ENCODE peak calls at places on chromosomes 16 and 17, in eight cellular contexts. F is Peyer's patch, R is endodermal cell, N is transverse colon, V is testis, H is fibroblast of lung, S is Panc1, B is cardiac muscle cell. A is an unnamed sample. For H3K4me1 and H3K27me3, the result is how much of the 10 kb centered on the place peaks cover.

GRCh38 chr17:38967290-38967738 is at the start of gene FBXO47:
- DNase-seq in F (peak), R (peak), N (peak), V (peak), H (peak), S (no peak), B (peak), A (peak)

GRCh38 chr17:60510031-60510430 is 16.0 kb downstream of the APPBP2 start:
- DNase-seq in F (no peak), R (no peak), N (no peak), V (no peak), H (no peak), S (no peak), B (no peak), A (no peak)

GRCh38 chr17:42879596-42879985 is 21.0 kb upstream of the G6PC1 start:
- DNase-seq in F (no peak), R (no peak), N (no peak), V (no peak), H (no peak), S (no peak), B (peak), A (no peak)

GRCh38 chr16:15521758-15522509 is 87.5 kb downstream of the BMERB1 start:
- DNase-seq in F (no peak), R (no peak), N (no peak), V (peak), H (peak), S (no peak), B (peak), A (no peak)

GRCh38 chr17:72562628-72563188 is 441.9 kb downstream of the SOX9 start:
- DNase-seq in F (no peak), R (no peak), N (no peak), V (no peak), H (no peak), S (no peak), B (no peak), A (no peak)

GRCh38 chr16:74020086-74020670 is 276.4 kb upstream of the PSMD7 start:
- DNase-seq in F (no peak), R (no peak), N (no peak), V (no peak), H (no peak), S (no peak), B (no peak), A (no peak)

GRCh38 chr17:68096111-68096510 is 60.6 kb downstream of the KPNA2 start:
- DNase-seq in F (no peak), R (peak), N (no peak), V (no peak), H (no peak), S (no peak), B (no peak), A (no peak)

GRCh38 chr17:45656527-45657181 is 127.5 kb upstream of the CRHR1 start:
- DNase-seq in F (no peak), R (no peak), N (no peak), V (no peak), H (no peak), S (no peak), B (no peak), A (no peak)

GRCh38 chr17:3985800-3986199 is 21.6 kb upstream of the ATP2A3 start:
- DNase-seq in F (no peak), R (no peak), N (no peak), V (no peak), H (no peak), S (no peak), B (no peak), A (no peak)

GRCh38 chr16:77213542-77214108 is 14.4 kb downstream of the SYCE1L start:
- DNase-seq in F (no peak), R (no peak), N (no peak), V (no peak), H (peak), S (peak), B (peak), A (no peak)

GRCh38 chr16:17155936-17156335 is 314.8 kb downstream of the XYLT1 start:
- DNase-seq in F (no peak), R (no peak), N (no peak), V (no peak), H (no peak), S (no peak), B (no peak), A (no peak)

GRCh38 chr16:24747425-24747824 is 18.0 kb downstream of the TNRC6A start:
- DNase-seq in F (no peak), R (no peak), N (no peak), V (no peak), H (no peak), S (no peak), B (no peak), A (no peak)

GRCh38 chr16:24741862-24742261 is 12.4 kb downstream of the TNRC6A start:
- DNase-seq in F (no peak), R (no peak), N (no peak), V (no peak), H (no peak), S (no peak), B (no peak), A (no peak)

GRCh38 chr16:24748242-24748641 is 18.8 kb downstream of the TNRC6A start:
- DNase-seq in F (no peak), R (no peak), N (no peak), V (peak), H (peak), S (peak), B (peak), A (no peak)

GRCh38 chr16:24745791-24746190 is 16.3 kb downstream of the TNRC6A start:
- DNase-seq in F (no peak), R (no peak), N (no peak), V (no peak), H (no peak), S (no peak), B (no peak), A (no peak)
- H3K4me1 ChIP-seq in F (under half), R (under half), N (half or more), V (under half), H (under half), S (half or more), B (under half), A (under half)

DNA sequence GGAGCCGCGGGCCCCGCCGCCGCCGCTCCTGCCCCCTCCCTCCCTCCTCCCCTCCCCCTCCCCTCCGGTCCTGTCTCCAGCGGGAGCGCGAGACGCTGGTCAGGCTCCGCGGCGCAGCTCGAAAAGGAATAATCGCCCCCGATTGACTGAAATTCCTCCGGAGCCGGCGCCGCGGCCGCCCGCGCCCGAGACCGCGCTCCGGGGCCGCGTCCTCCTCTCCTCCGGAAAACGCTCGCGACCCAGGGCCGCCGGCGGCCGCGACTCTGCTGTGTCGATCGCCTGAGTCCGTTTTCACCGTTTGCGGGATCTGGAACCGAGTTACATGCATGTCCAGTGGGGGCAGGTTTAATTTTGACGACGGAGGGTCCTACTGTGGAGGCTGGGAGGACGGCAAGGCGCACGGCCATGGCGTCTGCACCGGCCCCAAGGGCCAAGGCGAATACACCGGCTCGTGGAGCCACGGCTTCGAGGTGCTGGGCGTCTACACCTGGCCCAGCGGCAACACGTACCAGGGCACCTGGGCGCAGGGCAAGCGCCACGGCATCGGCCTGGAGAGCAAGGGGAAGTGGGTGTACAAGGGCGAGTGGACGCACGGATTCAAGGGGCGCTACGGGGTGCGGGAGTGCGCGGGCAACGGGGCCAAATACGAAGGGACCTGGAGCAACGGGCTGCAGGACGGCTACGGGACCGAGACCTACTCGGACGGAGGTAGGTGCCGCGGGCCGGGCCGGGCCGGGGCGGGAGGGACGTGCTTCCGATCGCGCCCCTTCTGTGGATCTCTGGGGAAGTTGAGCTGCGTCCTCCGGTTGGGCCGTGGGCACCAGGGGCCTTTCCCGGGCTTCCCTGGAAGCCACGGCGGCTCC is 744 bp downstream of the JPH3 start:
- DNase-seq in F (no peak), R (peak), N (no peak), V (no peak), H (no peak), S (no peak), B (no peak), A (no peak)
- H3K27me3 ChIP-seq in F (under half), R (under half), N (half or more), V (under half), H (half or more), S (under half), B (under half), A (under half)

GRCh38 chr16:21162661-21163151 is 4.2 kb downstream of the LDAF1 start:
- DNase-seq in F (no peak), R (no peak), N (no peak), V (peak), H (peak), S (no peak), B (peak), A (no peak)
- H3K27ac ChIP-seq in F (no peak), R (no peak), N (peak), V (no peak), H (no peak), S (no peak), B (no peak), A (no peak)

DNA sequence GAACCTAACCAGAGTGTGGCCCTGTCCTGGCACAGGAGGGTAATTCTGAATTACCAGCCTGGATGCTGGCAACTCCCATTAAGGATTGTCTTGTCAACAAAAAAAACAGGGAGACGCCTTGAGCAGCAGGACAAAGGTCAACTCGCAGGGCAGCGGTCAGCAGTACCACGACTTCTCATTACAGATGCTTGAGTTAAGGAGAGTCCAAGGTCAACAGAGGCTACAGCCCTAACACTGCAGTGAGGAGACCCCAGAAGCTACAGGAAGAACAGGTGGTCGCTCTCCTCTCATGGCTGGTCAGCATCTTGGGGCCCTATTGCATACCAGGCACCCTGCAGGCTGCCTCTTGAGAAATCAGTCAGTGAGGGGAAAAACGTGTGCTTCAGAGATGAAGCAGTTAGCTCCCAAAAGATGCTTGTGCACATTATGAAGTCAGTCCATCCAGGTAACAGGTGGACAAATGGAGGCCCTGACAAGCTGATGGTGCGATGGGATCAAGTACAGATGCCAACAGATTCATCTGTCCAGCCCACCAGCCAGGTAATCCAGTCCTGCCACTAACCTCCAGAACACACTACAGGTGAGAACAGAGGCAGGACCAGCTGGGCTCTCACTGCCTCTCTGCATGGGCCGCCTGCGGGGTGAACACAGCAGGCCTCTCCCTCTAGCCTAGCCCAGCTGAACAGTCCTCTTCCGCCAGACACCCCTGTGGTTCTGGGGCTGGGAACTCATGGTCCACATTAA is 4.2 kb downstream of the CSNK1D start:
- DNase-seq in F (peak), R (no peak), N (peak), V (no peak), H (no peak), S (no peak), B (no peak), A (no peak)
- H3K4me1 ChIP-seq in F (under half), R (under half), N (half or more), V (under half), H (under half), S (half or more), B (under half), A (half or more)

DNA sequence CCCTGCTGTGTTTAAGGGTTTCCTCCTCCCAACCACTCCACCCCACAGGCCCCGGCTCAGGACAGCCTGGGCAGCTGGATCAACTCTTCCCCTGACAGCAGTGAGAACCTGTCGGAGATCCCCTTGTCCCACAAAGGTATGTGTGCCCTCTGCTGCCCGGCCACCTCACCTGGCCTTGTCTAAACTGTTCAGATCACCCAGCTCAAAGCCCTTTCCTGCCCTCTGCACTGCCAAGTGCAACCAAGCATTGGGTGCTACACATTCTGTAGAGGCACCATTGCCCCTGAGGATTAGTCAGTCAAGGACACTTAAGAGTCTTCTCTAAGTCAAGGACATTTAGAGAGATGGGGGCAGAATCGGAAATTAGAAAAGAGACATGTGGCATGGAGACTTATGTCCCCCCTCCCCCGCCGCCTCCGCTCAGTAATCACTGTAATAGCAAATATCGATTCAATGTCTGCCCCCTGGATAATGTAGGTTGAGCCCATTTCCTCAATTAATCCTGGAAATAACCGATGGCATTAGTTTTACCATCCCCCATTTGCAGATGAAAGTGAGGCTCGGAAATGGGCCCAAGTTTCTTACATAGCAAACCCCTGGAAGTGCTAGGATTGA is 8.1 kb downstream of the BTBD17 start:
- DNase-seq in F (no peak), R (no peak), N (no peak), V (no peak), H (no peak), S (no peak), B (no peak), A (no peak)
- H3K27me3 ChIP-seq in F (under half), R (half or more), N (half or more), V (under half), H (under half), S (under half), B (half or more), A (under half)

GRCh38 chr17:7651959-7652658 is 1.4 kb downstream of the ATP1B2 start:
- DNase-seq in F (no peak), R (peak), N (no peak), V (peak), H (no peak), S (no peak), B (no peak), A (no peak)

GRCh38 chr17:7652659-7653343 is 2.1 kb downstream of the ATP1B2 start:
- DNase-seq in F (no peak), R (no peak), N (no peak), V (no peak), H (no peak), S (no peak), B (no peak), A (no peak)

GRCh38 chr17:7655541-7655840 is 4.8 kb downstream of the ATP1B2 start:
- DNase-seq in F (no peak), R (no peak), N (no peak), V (no peak), H (no peak), S (no peak), B (no peak), A (no peak)

GRCh38 chr17:7654832-7655540 is 4.3 kb downstream of the ATP1B2 start:
- DNase-seq in F (no peak), R (no peak), N (no peak), V (no peak), H (no peak), S (no peak), B (peak), A (no peak)

DNA sequence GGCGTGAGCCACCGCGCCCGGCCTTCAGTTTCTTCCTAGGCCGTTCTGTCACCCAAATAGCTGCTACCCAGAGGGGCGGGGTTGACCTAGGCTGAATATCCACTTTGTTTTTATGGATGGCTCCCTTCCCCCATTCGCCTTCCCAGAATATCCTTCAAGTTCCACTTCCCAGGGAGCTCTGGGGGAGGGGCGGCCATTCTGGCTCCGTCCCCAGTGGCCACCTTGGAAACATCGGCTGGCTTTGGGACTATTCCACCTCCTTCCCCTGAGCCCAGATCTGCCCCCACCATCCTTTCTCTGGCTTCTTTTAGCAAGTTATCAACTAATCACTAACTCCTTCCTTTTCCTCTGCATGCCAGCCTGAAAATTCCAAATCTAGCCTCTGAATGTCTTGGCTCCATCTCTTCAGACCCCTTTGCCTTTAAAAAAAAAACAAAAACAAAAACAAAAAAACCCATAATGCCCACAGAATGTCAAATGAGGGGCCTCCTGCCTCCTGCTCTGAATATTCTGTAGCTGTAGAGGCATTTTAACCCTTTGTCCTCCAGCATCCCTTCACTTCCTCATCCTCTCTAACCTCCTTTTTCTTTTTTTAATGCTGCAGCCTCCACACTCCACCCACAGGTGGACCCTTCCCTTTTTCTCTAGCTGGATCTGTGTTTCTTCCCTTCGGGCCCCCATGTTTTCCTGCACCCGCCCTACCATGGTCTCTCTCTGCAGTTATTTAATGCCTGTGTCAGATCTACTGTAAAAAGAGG is 6.4 kb downstream of the ATP1B2 start:
- DNase-seq in F (no peak), R (peak), N (peak), V (peak), H (peak), S (no peak), B (peak), A (no peak)
- H3K27ac ChIP-seq in F (no peak), R (peak), N (no peak), V (no peak), H (no peak), S (no peak), B (peak), A (no peak)

DNA sequence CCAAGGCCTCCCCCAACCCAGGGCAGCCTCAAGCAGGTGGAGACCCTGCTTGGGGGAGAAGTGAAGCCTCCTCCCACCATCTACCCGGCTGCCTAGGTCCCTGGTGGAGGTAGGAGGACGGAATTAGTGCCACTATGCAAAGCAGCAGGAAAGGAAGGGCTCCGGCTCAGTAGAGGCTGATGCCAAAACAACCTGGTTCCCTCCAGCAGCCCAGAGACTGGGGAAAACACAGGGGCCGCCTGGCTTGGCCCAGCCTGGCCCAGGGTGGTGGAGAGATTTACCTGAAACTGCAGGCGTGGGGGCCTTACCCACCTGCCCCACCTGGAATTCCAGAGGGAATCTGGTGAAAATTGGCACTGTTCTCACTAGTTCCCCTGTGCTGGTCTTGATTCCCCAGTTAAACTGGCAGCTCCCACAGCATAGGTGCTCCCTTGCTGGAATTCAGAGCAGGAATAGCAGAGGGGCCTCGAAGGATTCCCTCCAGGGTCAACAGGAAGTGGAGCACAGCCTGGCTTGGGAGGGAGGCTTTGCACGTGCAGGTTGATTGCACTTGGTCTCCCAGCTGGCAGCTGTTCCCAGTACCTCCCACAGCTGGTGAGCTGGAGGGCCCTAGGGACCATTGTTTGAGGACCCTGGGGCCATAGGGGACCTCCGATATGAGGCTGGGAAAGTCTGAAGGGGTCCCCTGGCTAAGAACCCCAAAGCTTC is 4.5 kb downstream of the CD79B start:
- DNase-seq in F (no peak), R (no peak), N (no peak), V (no peak), H (no peak), S (no peak), B (no peak), A (no peak)
- H3K4me1 ChIP-seq in F (under half), R (under half), N (under half), V (under half), H (under half), S (under half), B (under half), A (under half)

GRCh38 chr17:79747508-79748295 is 17.0 kb downstream of the ENPP7 start:
- DNase-seq in F (no peak), R (peak), N (no peak), V (peak), H (no peak), S (no peak), B (no peak), A (no peak)

GRCh38 chr17:79749156-79749815 is 18.5 kb downstream of the ENPP7 start:
- DNase-seq in F (no peak), R (no peak), N (no peak), V (no peak), H (peak), S (no peak), B (peak), A (no peak)

GRCh38 chr17:79748296-79749099 is 17.8 kb downstream of the ENPP7 start:
- DNase-seq in F (no peak), R (peak), N (no peak), V (no peak), H (no peak), S (no peak), B (no peak), A (no peak)

GRCh38 chr17:79745641-79746105 is 14.9 kb downstream of the ENPP7 start:
- DNase-seq in F (no peak), R (no peak), N (no peak), V (no peak), H (no peak), S (no peak), B (no peak), A (no peak)

GRCh38 chr17:79746955-79747507 is 16.3 kb downstream of the ENPP7 start:
- DNase-seq in F (no peak), R (peak), N (no peak), V (no peak), H (no peak), S (no peak), B (peak), A (no peak)
- H3K27me3 ChIP-seq in F (under half), R (half or more), N (half or more), V (under half), H (under half), S (under half), B (half or more), A (under half)

DNA sequence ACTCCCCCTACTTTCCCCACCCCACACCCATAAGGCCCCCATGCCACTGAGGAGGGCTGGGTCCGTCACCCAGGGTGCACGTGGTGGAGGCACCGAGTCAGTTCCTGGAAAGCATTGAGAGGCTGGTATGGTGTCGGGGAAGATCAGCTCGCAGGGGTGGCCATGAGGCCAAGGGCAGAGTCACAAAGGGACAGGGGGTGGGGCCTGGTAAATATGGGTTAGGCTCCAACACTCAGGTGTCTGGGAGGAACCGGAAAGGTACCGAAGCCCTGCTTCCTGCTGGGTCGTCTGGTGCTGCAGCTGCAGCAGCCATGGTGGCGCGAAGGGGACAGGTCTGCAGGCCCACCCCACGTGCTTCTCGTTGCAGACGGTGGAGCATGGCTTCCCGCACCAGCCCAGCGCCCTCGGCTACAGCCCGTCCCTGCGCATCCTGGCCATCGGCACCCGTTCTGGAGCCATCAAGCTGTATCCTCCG is 30.2 kb downstream of the LLGL2 start:
- DNase-seq in F (no peak), R (no peak), N (peak), V (no peak), H (no peak), S (no peak), B (no peak), A (no peak)
- H3K27ac ChIP-seq in F (no peak), R (no peak), N (peak), V (no peak), H (no peak), S (peak), B (no peak), A (no peak)

A was measured in CD4-positive, CD25-positive, alpha-beta regulatory T cell.